ENCODE peak calls at places on chromosomes 11 and 22, in six cellular contexts. Y is HS-27A; T is T-cell; Z is right cardiac atrium; O is activated gamma-delta T cell treated with anti-CD3 and anti-CD28 coated beads, Interleukin-2, amount 50 U/mL, for 16 hours; W is CD8-positive, alpha-beta T cell. M is an unnamed sample.

GRCh38 chr11:30914143-30914762 is 328.1 kb upstream of the MPPED2 start:
- DNase-seq in Y (peak; percentile 15), T (no peak), Z (peak; percentile 86), O (no peak), W (no peak), M (no peak)

GRCh38 chr22:28348613-28349012 is 331.0 kb downstream of the TTC28 start:
- DNase-seq in Y (no peak), T (no peak), Z (no peak), O (no peak), W (no peak), M (no peak)

GRCh38 chr11:123137496-123138270 is 57.4 kb downstream of the CLMP start:
- DNase-seq in Y (no peak), T (no peak), Z (peak; percentile 94), O (no peak), W (no peak), M (no peak)

GRCh38 chr11:28529540-28530410 is 421.6 kb downstream of the METTL15 start:
- DNase-seq in Y (peak; percentile 62), T (no peak), Z (no peak), O (no peak), W (no peak), M (no peak)

GRCh38 chr11:95165638-95166037 is 65.4 kb downstream of the SESN3 start:
- DNase-seq in Y (no peak), T (no peak), Z (no peak), O (no peak), W (no peak), M (no peak)

GRCh38 chr11:57368106-57368826 is 12.7 kb downstream of the PRG3 start:
- DNase-seq in Y (no peak), T (no peak), Z (no peak), O (no peak), W (no peak), M (no peak)

GRCh38 chr11:4890279-4890678 is 8.6 kb downstream of the OR51T1 start:
- DNase-seq in Y (no peak), T (no peak), Z (no peak), O (no peak), W (no peak), M (no peak)

GRCh38 chr22:35567794-35568193 is 27.2 kb downstream of the RASD2 start:
- DNase-seq in Y (no peak), T (no peak), Z (peak; percentile 74), O (no peak), W (no peak), M (no peak)

GRCh38 chr11:74611369-74611861 is 19.0 kb downstream of the POLD3 start:
- DNase-seq in Y (peak; percentile 27), T (no peak), Z (no peak), O (no peak), W (no peak), M (no peak)

GRCh38 chr11:131392528-131393255 is 22.3 kb downstream of the NTM start:
- DNase-seq in Y (no peak), T (no peak), Z (no peak), O (no peak), W (no peak), M (no peak)

GRCh38 chr11:63999349-64000025 is 13.2 kb downstream of the OTUB1 start:
- DNase-seq in Y (no peak), T (peak; percentile 48), Z (peak; percentile 83), O (peak; percentile 42), W (peak; percentile 57), M (peak; percentile 60)

GRCh38 chr11:65793625-65794400 is 7.0 kb downstream of the OVOL1 start:
- DNase-seq in Y (no peak), T (no peak), Z (no peak), O (no peak), W (no peak), M (no peak)

GRCh38 chr11:112620621-112621394 is 340.4 kb upstream of the NCAM1 start:
- DNase-seq in Y (no peak), T (no peak), Z (no peak), O (no peak), W (no peak), M (no peak)